ENCODE peak calls at places on chromosomes 16 and 17, in five cellular contexts. D is CD4-positive, alpha-beta memory T cell; K is activated T-helper 2 cell treated with anti-CD3 and anti-CD28 coated beads, Interferon-gamma antibody, Interleukin-2, Interleukin-4, amounts not matched to agents 10 μg/mL and 5 μg/mL and 100 μg/mL, durations not matched to agents 14 hours and 24 hours and 36 hours; O is esophagus muscularis mucosa; M is HS-27A. G is an unnamed sample.

GRCh38 chr16:15493416-15494181 is 59.2 kb downstream of the BMERB1 start:
- DNase-seq in M (no peak), D (no peak), K (no peak), O (no peak), G (no peak)

GRCh38 chr16:4324871-4325740 is 9.2 kb downstream of the GLIS2 start:
- DNase-seq in D (no peak), O (no peak), M (no peak), K (no peak), G (no peak)

GRCh38 chr16:4293822-4294457 is 21.1 kb upstream of the TFAP4 start:
- DNase-seq in M (no peak), O (no peak), K (no peak), D (no peak), G (no peak)

GRCh38 chr17:74637265-74637664 is 13.7 kb upstream of the CD300E start:
- DNase-seq in O (no peak), D (no peak), K (no peak), M (no peak), G (no peak)

GRCh38 chr17:12613566-12613965 is 52.1 kb upstream of the MYOCD start:
- DNase-seq in M (no peak), O (no peak), D (no peak), K (no peak), G (no peak)

GRCh38 chr17:40548982-40549680 is 16.1 kb downstream of the CCR7 start:
- DNase-seq in O (peak), K (peak), M (peak), D (no peak), G (no peak)

GRCh38 chr16:72927199-72928088 is 120.5 kb downstream of the ZFHX3 start:
- DNase-seq in M (no peak), D (no peak), O (no peak), K (no peak), G (no peak)

GRCh38 chr16:57502048-57502775 is 15.9 kb upstream of the DOK4 start:
- DNase-seq in K (no peak), M (no peak), D (no peak), O (no peak), G (no peak)

GRCh38 chr17:32120086-32120485 is 22.2 kb upstream of the RHOT1 start:
- DNase-seq in M (no peak), K (no peak), O (no peak), D (no peak), G (no peak)

GRCh38 chr17:57959929-57960328 is 4.7 kb upstream of the CUEDC1 start:
- DNase-seq in D (no peak), O (peak), K (no peak), M (no peak), G (no peak)

GRCh38 chr16:89046491-89046890 is 47.2 kb upstream of the ACSF3 start:
- DNase-seq in K (no peak), O (no peak), M (no peak), D (no peak), G (no peak)

GRCh38 chr17:16915752-16916556 is 56.0 kb downstream of the TNFRSF13B start:
- DNase-seq in K (no peak), O (peak), D (no peak), M (no peak), G (no peak)

GRCh38 chr16:85479972-85480726 is 133.0 kb upstream of the GSE1 start:
- DNase-seq in D (peak), O (no peak), K (no peak), M (no peak), G (no peak)

GRCh38 chr16:50526796-50527195 is 21.4 kb upstream of the NKD1 start:
- DNase-seq in K (no peak), O (peak), D (no peak), M (no peak), G (no peak)

GRCh38 chr16:78882751-78883150 is 717.8 kb downstream of the MAF start:
- DNase-seq in K (no peak), D (no peak), M (no peak), O (no peak), G (no peak)

GRCh38 chr17:64073771-64074703 is 53.6 kb upstream of the ICAM2 start:
- DNase-seq in D (no peak), O (no peak), M (no peak), K (no peak), G (no peak)

GRCh38 chr17:4708436-4708835 is 2.0 kb upstream of the ARRB2 start:
- DNase-seq in O (no peak), K (peak), D (peak), M (no peak), G (no peak)

GRCh38 chr16:47787695-47788094 is 326.6 kb downstream of the PHKB start:
- DNase-seq in O (no peak), M (no peak), D (no peak), K (no peak), G (no peak)

GRCh38 chr16:2088759-2089358 is 41.1 kb downstream of the TSC2 start:
- DNase-seq in D (no peak), K (no peak), O (no peak), M (no peak), G (no peak)

GRCh38 chr17:77948690-77949114 is 9.8 kb upstream of the TNRC6C start:
- DNase-seq in O (no peak), D (no peak), K (no peak), M (no peak), G (no peak)

GRCh38 chr17:38434178-38434665 is 6.0 kb downstream of the ARHGAP23 start:
- DNase-seq in O (no peak), M (no peak), D (no peak), K (no peak), G (no peak)

GRCh38 chr17:74351552-74352210 is 10.0 kb downstream of the BTBD17 start:
- DNase-seq in D (no peak), K (no peak), M (no peak), O (no peak), G (no peak)

GRCh38 chr17:64202683-64203430 is 60.2 kb downstream of the TEX2 start:
- DNase-seq in D (no peak), O (peak), M (peak), K (no peak), G (no peak)

GRCh38 chr17:20189322-20189721 is 180.2 kb downstream of the SPECC1 start:
- DNase-seq in D (no peak), O (no peak), M (no peak), K (no peak), G (no peak)

GRCh38 chr16:28977703-28978641 is 3.4 kb downstream of the SPNS1 start:
- DNase-seq in M (no peak), D (no peak), O (no peak), K (no peak), G (no peak)

GRCh38 chr17:41413353-41413752 is 11.0 kb downstream of the KRT37 start:
- DNase-seq in K (no peak), M (no peak), D (no peak), O (no peak), G (no peak)

GRCh38 chr16:17019366-17019765 is 451.4 kb downstream of the XYLT1 start:
- DNase-seq in D (no peak), O (no peak), K (no peak), M (no peak), G (no peak)

GRCh38 chr16:31484491-31485171 is 1.7 kb downstream of the SLC5A2 start:
- DNase-seq in D (no peak), O (no peak), M (no peak), K (no peak), G (no peak)

GRCh38 chr17:63842173-63842539 is 329 bp downstream of the SMARCD2 start:
- DNase-seq in K (no peak), O (no peak), D (no peak), M (no peak), G (no peak)

GRCh38 chr17:53527473-53527872 is 295.3 kb upstream of the KIF2B start:
- DNase-seq in O (no peak), K (no peak), D (no peak), M (no peak), G (no peak)

GRCh38 chr16:4140652-4141051 is 24.4 kb upstream of the ADCY9 start:
- DNase-seq in K (no peak), M (no peak), D (no peak), O (no peak), G (no peak)

GRCh38 chr16:1839554-1839953 is 12.5 kb downstream of the FAHD1 start:
- DNase-seq in K (no peak), D (no peak), M (no peak), O (no peak), G (no peak)

GRCh38 chr16:28491080-28491969 is 549 bp downstream of the CLN3 start:
- DNase-seq in K (no peak), O (peak), M (no peak), D (no peak), G (no peak)

GRCh38 chr17:81662002-81662401 is 4.4 kb downstream of the OXLD1 start:
- DNase-seq in K (no peak), D (no peak), O (no peak), M (no peak), G (no peak)

GRCh38 chr17:59853168-59853918 is 39.4 kb downstream of the TUBD1 start:
- DNase-seq in D (peak), O (no peak), M (no peak), K (peak), G (no peak)

GRCh38 chr17:76166906-76167305 is 25.9 kb upstream of the FOXJ1 start:
- DNase-seq in K (no peak), D (no peak), O (no peak), M (no peak), G (no peak)

G was measured in stimulated activated CD8-positive, alpha-beta memory T cell treated with anti-CD3 and anti-CD28 coated beads, Interleukin-12 subunit alpha, Interleukin-12 subunit beta, amount 100 ng/mL, for 1 hour.